ENCODE peak calls at places on chromosome 21, in six cellular contexts. One of them, this sample, is unnamed.

GRCh38 chr21:17554619-17555472 is 42.0 kb downstream of the CXADR start:
- DNase-seq in ovary: no peak
- DNase-seq in gastrocnemius medialis: no peak
- DNase-seq in brain microvascular endothelial cell: no peak
- DNase-seq in osteoblast: peak; percentile 73
- DNase-seq in prostate gland: no peak
- DNase-seq in this sample: no peak

GRCh38 chr21:34707876-34708325 is 39.1 kb downstream of the CLIC6 start:
- DNase-seq in ovary: no peak
- DNase-seq in gastrocnemius medialis: no peak
- DNase-seq in brain microvascular endothelial cell: no peak
- DNase-seq in osteoblast: no peak
- DNase-seq in prostate gland: no peak
- DNase-seq in this sample: no peak

GRCh38 chr21:32367158-32367557 is 25.7 kb downstream of the URB1 start:
- DNase-seq in ovary: no peak
- DNase-seq in gastrocnemius medialis: no peak
- DNase-seq in brain microvascular endothelial cell: no peak
- DNase-seq in osteoblast: no peak
- DNase-seq in prostate gland: peak; percentile 66
- DNase-seq in this sample: no peak

GRCh38 chr21:43786423-43787179 is 2.8 kb upstream of the RRP1 start:
- DNase-seq in ovary: peak; percentile 29
- DNase-seq in gastrocnemius medialis: no peak
- DNase-seq in brain microvascular endothelial cell: no peak
- DNase-seq in osteoblast: no peak
- DNase-seq in prostate gland: no peak
- DNase-seq in this sample: no peak

GRCh38 chr21:25039461-25040380 is 567.6 kb downstream of the MRPL39 start:
- DNase-seq in ovary: no peak
- DNase-seq in gastrocnemius medialis: no peak
- DNase-seq in brain microvascular endothelial cell: no peak
- DNase-seq in osteoblast: no peak
- DNase-seq in prostate gland: no peak
- DNase-seq in this sample: no peak

GRCh38 chr21:39667353-39667891 is 54.7 kb downstream of the B3GALT5 start:
- DNase-seq in ovary: no peak
- DNase-seq in gastrocnemius medialis: no peak
- DNase-seq in brain microvascular endothelial cell: no peak
- DNase-seq in osteoblast: no peak
- DNase-seq in prostate gland: no peak
- DNase-seq in this sample: no peak

GRCh38 chr21:38759286-38759872 is 46.4 kb upstream of the ETS2 start:
- DNase-seq in ovary: no peak
- DNase-seq in gastrocnemius medialis: no peak
- DNase-seq in brain microvascular endothelial cell: no peak
- DNase-seq in osteoblast: no peak
- DNase-seq in prostate gland: no peak
- DNase-seq in this sample: no peak

GRCh38 chr21:44437371-44437695 is 18.0 kb upstream of the LRRC3 start:
- DNase-seq in ovary: no peak
- DNase-seq in gastrocnemius medialis: no peak
- DNase-seq in brain microvascular endothelial cell: no peak
- DNase-seq in osteoblast: no peak
- DNase-seq in prostate gland: no peak
- DNase-seq in this sample: no peak

GRCh38 chr21:28099296-28099695 is 893.4 kb downstream of the LTN1 start:
- DNase-seq in ovary: peak; percentile 63
- DNase-seq in gastrocnemius medialis: peak; percentile 79
- DNase-seq in brain microvascular endothelial cell: no peak
- DNase-seq in osteoblast: no peak
- DNase-seq in prostate gland: no peak
- DNase-seq in this sample: peak; percentile 53

GRCh38 chr21:43188712-43189151 is 19.9 kb downstream of the CRYAA start:
- DNase-seq in ovary: no peak
- DNase-seq in gastrocnemius medialis: peak; percentile 12
- DNase-seq in brain microvascular endothelial cell: no peak
- DNase-seq in osteoblast: peak; percentile 58
- DNase-seq in prostate gland: peak; percentile 94
- DNase-seq in this sample: no peak

GRCh38 chr21:18550361-18550760 is 146.8 kb upstream of the TMPRSS15 start:
- DNase-seq in ovary: no peak
- DNase-seq in gastrocnemius medialis: no peak
- DNase-seq in brain microvascular endothelial cell: no peak
- DNase-seq in osteoblast: no peak
- DNase-seq in prostate gland: no peak
- DNase-seq in this sample: no peak

GRCh38 chr21:39037807-39038405 is 145.3 kb downstream of the PSMG1 start:
- DNase-seq in ovary: no peak
- DNase-seq in gastrocnemius medialis: no peak
- DNase-seq in brain microvascular endothelial cell: no peak
- DNase-seq in osteoblast: no peak
- DNase-seq in prostate gland: no peak
- DNase-seq in this sample: no peak

GRCh38 chr21:15539376-15539775 is 190.4 kb upstream of the USP25 start:
- DNase-seq in ovary: no peak
- DNase-seq in gastrocnemius medialis: no peak
- DNase-seq in brain microvascular endothelial cell: no peak
- DNase-seq in osteoblast: no peak
- DNase-seq in prostate gland: no peak
- DNase-seq in this sample: no peak

GRCh38 chr21:33686386-33686785 is 44.1 kb downstream of the ITSN1 start:
- DNase-seq in ovary: no peak
- DNase-seq in gastrocnemius medialis: no peak
- DNase-seq in brain microvascular endothelial cell: no peak
- DNase-seq in osteoblast: no peak
- DNase-seq in prostate gland: no peak
- DNase-seq in this sample: no peak

GRCh38 chr21:17441370-17441769 is 71.5 kb upstream of the CXADR start:
- DNase-seq in ovary: no peak
- DNase-seq in gastrocnemius medialis: no peak
- DNase-seq in brain microvascular endothelial cell: no peak
- DNase-seq in osteoblast: no peak
- DNase-seq in prostate gland: peak; percentile 97
- DNase-seq in this sample: no peak

GRCh38 chr21:18191139-18191538 is 53.5 kb upstream of the CHODL start:
- DNase-seq in ovary: no peak
- DNase-seq in gastrocnemius medialis: no peak
- DNase-seq in brain microvascular endothelial cell: no peak
- DNase-seq in osteoblast: no peak
- DNase-seq in prostate gland: no peak
- DNase-seq in this sample: no peak

GRCh38 chr21:35932232-35932911 is 128.0 kb downstream of the SETD4 start:
- DNase-seq in ovary: peak; percentile 27
- DNase-seq in gastrocnemius medialis: peak; percentile 69
- DNase-seq in brain microvascular endothelial cell: peak; percentile 84
- DNase-seq in osteoblast: peak; percentile 77
- DNase-seq in prostate gland: no peak
- DNase-seq in this sample: peak; percentile 53

GRCh38 chr21:17491716-17492414 is 21.0 kb upstream of the CXADR start:
- DNase-seq in ovary: no peak
- DNase-seq in gastrocnemius medialis: no peak
- DNase-seq in brain microvascular endothelial cell: peak; percentile 98
- DNase-seq in osteoblast: no peak
- DNase-seq in prostate gland: peak; percentile 23
- DNase-seq in this sample: no peak

GRCh38 chr21:31132574-31133242 is 94.4 kb upstream of the KRTAP19-8 start:
- DNase-seq in ovary: no peak
- DNase-seq in gastrocnemius medialis: no peak
- DNase-seq in brain microvascular endothelial cell: peak; percentile 7
- DNase-seq in osteoblast: no peak
- DNase-seq in prostate gland: no peak
- DNase-seq in this sample: no peak

GRCh38 chr21:33841561-33841960 is 74.0 kb downstream of the ATP5PO start:
- DNase-seq in ovary: no peak
- DNase-seq in gastrocnemius medialis: no peak
- DNase-seq in brain microvascular endothelial cell: no peak
- DNase-seq in osteoblast: no peak
- DNase-seq in prostate gland: no peak
- DNase-seq in this sample: no peak

GRCh38 chr21:32214654-32215305 is 64.1 kb downstream of the MIS18A start:
- DNase-seq in ovary: no peak
- DNase-seq in gastrocnemius medialis: no peak
- DNase-seq in brain microvascular endothelial cell: no peak
- DNase-seq in osteoblast: no peak
- DNase-seq in prostate gland: no peak
- DNase-seq in this sample: no peak

GRCh38 chr21:44285547-44285992 is at the start of gene AIRE:
- DNase-seq in ovary: no peak
- DNase-seq in gastrocnemius medialis: no peak
- DNase-seq in brain microvascular endothelial cell: peak; percentile 21
- DNase-seq in osteoblast: peak; percentile 95
- DNase-seq in prostate gland: no peak
- DNase-seq in this sample: no peak

GRCh38 chr21:39180429-39181019 is 2.7 kb downstream of the PSMG1 start:
- DNase-seq in ovary: no peak
- DNase-seq in gastrocnemius medialis: no peak
- DNase-seq in brain microvascular endothelial cell: no peak
- DNase-seq in osteoblast: peak; percentile 59
- DNase-seq in prostate gland: no peak
- DNase-seq in this sample: no peak

GRCh38 chr21:32136546-32136945 is 142.3 kb downstream of the MIS18A start:
- DNase-seq in ovary: no peak
- DNase-seq in gastrocnemius medialis: no peak
- DNase-seq in brain microvascular endothelial cell: no peak
- DNase-seq in osteoblast: no peak
- DNase-seq in prostate gland: no peak
- DNase-seq in this sample: no peak

GRCh38 chr21:35940074-35940927 is 120.0 kb downstream of the SETD4 start:
- DNase-seq in ovary: peak; percentile 29
- DNase-seq in gastrocnemius medialis: peak; percentile 32
- DNase-seq in brain microvascular endothelial cell: peak; percentile 58
- DNase-seq in osteoblast: no peak
- DNase-seq in prostate gland: peak; percentile 46
- DNase-seq in this sample: no peak

GRCh38 chr21:32337206-32337605 is 38.6 kb downstream of the MRAP start:
- DNase-seq in ovary: no peak
- DNase-seq in gastrocnemius medialis: no peak
- DNase-seq in brain microvascular endothelial cell: no peak
- DNase-seq in osteoblast: no peak
- DNase-seq in prostate gland: no peak
- DNase-seq in this sample: no peak

GRCh38 chr21:43924421-43925095 is 59.5 kb downstream of the AGPAT3 start:
- DNase-seq in ovary: no peak
- DNase-seq in gastrocnemius medialis: no peak
- DNase-seq in brain microvascular endothelial cell: no peak
- DNase-seq in osteoblast: no peak
- DNase-seq in prostate gland: no peak
- DNase-seq in this sample: peak; percentile 15

GRCh38 chr21:34345892-34346291 is 17.9 kb upstream of the KCNE2 start:
- DNase-seq in ovary: no peak
- DNase-seq in gastrocnemius medialis: no peak
- DNase-seq in brain microvascular endothelial cell: no peak
- DNase-seq in osteoblast: peak; percentile 17
- DNase-seq in prostate gland: no peak
- DNase-seq in this sample: no peak

GRCh38 chr21:7947422-7947821 is 2574.0 kb upstream of the TPTE start:
- DNase-seq in ovary: no peak
- DNase-seq in gastrocnemius medialis: no peak
- DNase-seq in brain microvascular endothelial cell: no peak
- DNase-seq in osteoblast: no peak
- DNase-seq in prostate gland: no peak
- DNase-seq in this sample: no peak

GRCh38 chr21:44000360-44000759 is 11.7 kb upstream of the TRAPPC10 start:
- DNase-seq in ovary: no peak
- DNase-seq in gastrocnemius medialis: no peak
- DNase-seq in brain microvascular endothelial cell: no peak
- DNase-seq in osteoblast: no peak
- DNase-seq in prostate gland: no peak
- DNase-seq in this sample: no peak

GRCh38 chr21:35529141-35529863 is 480.2 kb upstream of the RUNX1 start:
- DNase-seq in ovary: no peak
- DNase-seq in gastrocnemius medialis: no peak
- DNase-seq in brain microvascular endothelial cell: peak; percentile 59
- DNase-seq in osteoblast: no peak
- DNase-seq in prostate gland: no peak
- DNase-seq in this sample: no peak

GRCh38 chr21:20729376-20729775 is 268.8 kb upstream of the NCAM2 start:
- DNase-seq in ovary: no peak
- DNase-seq in gastrocnemius medialis: no peak
- DNase-seq in brain microvascular endothelial cell: no peak
- DNase-seq in osteoblast: no peak
- DNase-seq in prostate gland: no peak
- DNase-seq in this sample: no peak
- H3K4me3 ChIP-seq in ovary: no peak overlapping the region
- H3K4me3 ChIP-seq in gastrocnemius medialis: no peak overlapping the region
- H3K4me3 ChIP-seq in brain microvascular endothelial cell: no peak overlapping the region
- H3K4me3 ChIP-seq in osteoblast: no peak overlapping the region
- H3K4me3 ChIP-seq in prostate gland: no peak overlapping the region
- H3K4me3 ChIP-seq in this sample: no peak overlapping the region

GRCh38 chr21:45475797-45476570 is 66.3 kb downstream of the SLC19A1 start:
- DNase-seq in ovary: no peak
- DNase-seq in gastrocnemius medialis: no peak
- DNase-seq in brain microvascular endothelial cell: no peak
- DNase-seq in osteoblast: no peak
- DNase-seq in prostate gland: no peak
- DNase-seq in this sample: no peak
- H3K36me3 ChIP-seq in ovary: no peaks in the 10 kb centered on the region
- H3K36me3 ChIP-seq in gastrocnemius medialis: no peaks in the 10 kb centered on the region
- H3K36me3 ChIP-seq in brain microvascular endothelial cell: peaks cover 62% of the 10 kb centered on the region
- H3K36me3 ChIP-seq in osteoblast: no peaks in the 10 kb centered on the region
- H3K36me3 ChIP-seq in prostate gland: no peaks in the 10 kb centered on the region
- H3K36me3 ChIP-seq in this sample: peaks cover 54% of the 10 kb centered on the region

GRCh38 chr21:29164330-29164942 is 34.0 kb downstream of the MAP3K7CL start:
- DNase-seq in ovary: no peak
- DNase-seq in gastrocnemius medialis: no peak
- DNase-seq in brain microvascular endothelial cell: peak; percentile 75
- DNase-seq in osteoblast: no peak
- DNase-seq in prostate gland: no peak
- DNase-seq in this sample: no peak
- TF ChIP-seq CTCF in ovary: peak; percentile 64
- TF ChIP-seq CTCF in gastrocnemius medialis: no peak
- TF ChIP-seq CTCF in brain microvascular endothelial cell: peak; percentile 81
- TF ChIP-seq CTCF in osteoblast: peak; percentile 83
- TF ChIP-seq CTCF in prostate gland: peak; percentile 50
- TF ChIP-seq CTCF in this sample: peak; percentile 79

GRCh38 chr21:26964379-26964778 is 2.5 kb downstream of the ADAMTS5 start:
- DNase-seq in ovary: peak; percentile 85
- DNase-seq in gastrocnemius medialis: peak; percentile 74
- DNase-seq in brain microvascular endothelial cell: no peak
- DNase-seq in osteoblast: peak; percentile 91
- DNase-seq in prostate gland: no peak
- DNase-seq in this sample: peak; percentile 66
- H3K4me3 ChIP-seq in ovary: peak overlapping the region; percentile 67
- H3K4me3 ChIP-seq in gastrocnemius medialis: peak overlapping the region; percentile 71
- H3K4me3 ChIP-seq in brain microvascular endothelial cell: no peak overlapping the region
- H3K4me3 ChIP-seq in osteoblast: peak overlapping the region; percentile 82
- H3K4me3 ChIP-seq in prostate gland: peak overlapping the region; percentile 40
- H3K4me3 ChIP-seq in this sample: peak overlapping the region; percentile 76

DNA sequence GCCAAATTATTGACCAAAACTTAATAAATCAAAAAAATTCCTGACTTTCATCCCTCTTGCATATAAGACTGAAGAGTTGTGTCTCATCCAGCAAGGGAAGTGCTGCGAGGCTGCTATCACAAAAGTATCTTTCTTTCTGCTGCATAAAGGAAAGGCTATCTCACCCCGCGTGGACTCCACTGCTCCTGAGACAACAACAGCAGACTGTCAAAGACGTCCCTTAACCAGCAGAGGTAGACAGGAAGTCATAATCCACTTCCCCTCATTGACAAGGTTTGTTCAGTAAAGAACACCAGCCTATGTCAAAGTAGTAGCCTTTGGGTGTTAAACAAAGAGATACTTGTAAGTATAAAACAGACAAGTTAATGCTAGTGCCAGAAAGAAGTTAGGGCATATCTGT is 29.4 kb downstream of the VPS26C start:
- DNase-seq in ovary: no peak
- DNase-seq in gastrocnemius medialis: no peak
- DNase-seq in brain microvascular endothelial cell: no peak
- DNase-seq in osteoblast: no peak
- DNase-seq in prostate gland: no peak
- DNase-seq in this sample: no peak
- H3K36me3 ChIP-seq in ovary: no peaks in the 10 kb centered on the region
- H3K36me3 ChIP-seq in gastrocnemius medialis: peaks cover 44% of the 10 kb centered on the region
- H3K36me3 ChIP-seq in brain microvascular endothelial cell: peaks cover 43% of the 10 kb centered on the region
- H3K36me3 ChIP-seq in osteoblast: peaks cover 58% of the 10 kb centered on the region
- H3K36me3 ChIP-seq in prostate gland: no peaks in the 10 kb centered on the region
- H3K36me3 ChIP-seq in this sample: peaks cover 69% of the 10 kb centered on the region

This sample was measured in left ventricle myocardium inferior.